ENCODE peak calls at places on chromosomes 16 and 17, in five cellular contexts. One of them, this sample, is unnamed.

GRCh38 chr17:41655611-41656111 is 31.3 kb upstream of the KRT17 start:
- ATAC-seq in stimulated activated naive B cell treated with anti-CD40 and anti-IgM and Interleukin-4, amounts not matched to agents 10 μg/mL and 1 μg/mL and 100 μg/mL, for 72 hours: no peak
- ATAC-seq in right cardiac atrium: peak; percentile 15
- ATAC-seq in stimulated activated naive CD8-positive, alpha-beta T cell treated with anti-CD3 and anti-CD28 coated beads, Interleukin-15, Interleukin-2, amounts not matched to agents 100 U/mL and 50 U/mL, for 24 hours: no peak
- ATAC-seq in heart left ventricle: no peak
- ATAC-seq in this sample: no peak

GRCh38 chr17:4235372-4236279 is 28.2 kb downstream of the ANKFY1 start:
- ATAC-seq in heart left ventricle: no peak
- ATAC-seq in right cardiac atrium: no peak
- ATAC-seq in stimulated activated naive B cell treated with anti-CD40 and anti-IgM and Interleukin-4, amounts not matched to agents 10 μg/mL and 1 μg/mL and 100 μg/mL, for 72 hours: no peak
- ATAC-seq in stimulated activated naive CD8-positive, alpha-beta T cell treated with anti-CD3 and anti-CD28 coated beads, Interleukin-15, Interleukin-2, amounts not matched to agents 100 U/mL and 50 U/mL, for 24 hours: no peak
- ATAC-seq in this sample: no peak

GRCh38 chr16:24634919-24635318 is 94.5 kb upstream of the TNRC6A start:
- ATAC-seq in stimulated activated naive B cell treated with anti-CD40 and anti-IgM and Interleukin-4, amounts not matched to agents 10 μg/mL and 1 μg/mL and 100 μg/mL, for 72 hours: no peak
- ATAC-seq in right cardiac atrium: no peak
- ATAC-seq in heart left ventricle: no peak
- ATAC-seq in stimulated activated naive CD8-positive, alpha-beta T cell treated with anti-CD3 and anti-CD28 coated beads, Interleukin-15, Interleukin-2, amounts not matched to agents 100 U/mL and 50 U/mL, for 24 hours: no peak
- ATAC-seq in this sample: no peak

GRCh38 chr17:41723801-41724475 is 10.5 kb downstream of the HAP1 start:
- ATAC-seq in stimulated activated naive CD8-positive, alpha-beta T cell treated with anti-CD3 and anti-CD28 coated beads, Interleukin-15, Interleukin-2, amounts not matched to agents 100 U/mL and 50 U/mL, for 24 hours: no peak
- ATAC-seq in heart left ventricle: no peak
- ATAC-seq in right cardiac atrium: no peak
- ATAC-seq in stimulated activated naive B cell treated with anti-CD40 and anti-IgM and Interleukin-4, amounts not matched to agents 10 μg/mL and 1 μg/mL and 100 μg/mL, for 72 hours: no peak
- ATAC-seq in this sample: no peak

GRCh38 chr17:21162394-21162775 is 35.6 kb downstream of the DHRS7B start:
- ATAC-seq in heart left ventricle: no peak
- ATAC-seq in right cardiac atrium: no peak
- ATAC-seq in stimulated activated naive CD8-positive, alpha-beta T cell treated with anti-CD3 and anti-CD28 coated beads, Interleukin-15, Interleukin-2, amounts not matched to agents 100 U/mL and 50 U/mL, for 24 hours: no peak
- ATAC-seq in stimulated activated naive B cell treated with anti-CD40 and anti-IgM and Interleukin-4, amounts not matched to agents 10 μg/mL and 1 μg/mL and 100 μg/mL, for 72 hours: no peak
- ATAC-seq in this sample: no peak

GRCh38 chr17:37239690-37240344 is 136.0 kb upstream of the C17orf78 start:
- ATAC-seq in stimulated activated naive B cell treated with anti-CD40 and anti-IgM and Interleukin-4, amounts not matched to agents 10 μg/mL and 1 μg/mL and 100 μg/mL, for 72 hours: no peak
- ATAC-seq in right cardiac atrium: peak; percentile 64
- ATAC-seq in stimulated activated naive CD8-positive, alpha-beta T cell treated with anti-CD3 and anti-CD28 coated beads, Interleukin-15, Interleukin-2, amounts not matched to agents 100 U/mL and 50 U/mL, for 24 hours: no peak
- ATAC-seq in heart left ventricle: no peak
- ATAC-seq in this sample: no peak

GRCh38 chr16:66502020-66502913 is 47.7 kb downstream of the TK2 start:
- ATAC-seq in right cardiac atrium: peak; percentile 89
- ATAC-seq in stimulated activated naive B cell treated with anti-CD40 and anti-IgM and Interleukin-4, amounts not matched to agents 10 μg/mL and 1 μg/mL and 100 μg/mL, for 72 hours: no peak
- ATAC-seq in heart left ventricle: peak; percentile 65
- ATAC-seq in stimulated activated naive CD8-positive, alpha-beta T cell treated with anti-CD3 and anti-CD28 coated beads, Interleukin-15, Interleukin-2, amounts not matched to agents 100 U/mL and 50 U/mL, for 24 hours: no peak
- ATAC-seq in this sample: no peak

GRCh38 chr17:76014925-76015261 is 12.2 kb downstream of the EVPL start:
- ATAC-seq in stimulated activated naive B cell treated with anti-CD40 and anti-IgM and Interleukin-4, amounts not matched to agents 10 μg/mL and 1 μg/mL and 100 μg/mL, for 72 hours: no peak
- ATAC-seq in right cardiac atrium: no peak
- ATAC-seq in stimulated activated naive CD8-positive, alpha-beta T cell treated with anti-CD3 and anti-CD28 coated beads, Interleukin-15, Interleukin-2, amounts not matched to agents 100 U/mL and 50 U/mL, for 24 hours: no peak
- ATAC-seq in heart left ventricle: no peak
- ATAC-seq in this sample: no peak

GRCh38 chr16:10964039-10964890 is 19.9 kb downstream of the CLEC16A start:
- ATAC-seq in right cardiac atrium: peak; percentile 86
- ATAC-seq in heart left ventricle: peak; percentile 78
- ATAC-seq in stimulated activated naive CD8-positive, alpha-beta T cell treated with anti-CD3 and anti-CD28 coated beads, Interleukin-15, Interleukin-2, amounts not matched to agents 100 U/mL and 50 U/mL, for 24 hours: peak; percentile 42
- ATAC-seq in stimulated activated naive B cell treated with anti-CD40 and anti-IgM and Interleukin-4, amounts not matched to agents 10 μg/mL and 1 μg/mL and 100 μg/mL, for 72 hours: peak; percentile 48
- ATAC-seq in this sample: peak; percentile 68

GRCh38 chr16:11126389-11127072 is 129.5 kb downstream of the SOCS1 start:
- ATAC-seq in stimulated activated naive B cell treated with anti-CD40 and anti-IgM and Interleukin-4, amounts not matched to agents 10 μg/mL and 1 μg/mL and 100 μg/mL, for 72 hours: no peak
- ATAC-seq in right cardiac atrium: no peak
- ATAC-seq in stimulated activated naive CD8-positive, alpha-beta T cell treated with anti-CD3 and anti-CD28 coated beads, Interleukin-15, Interleukin-2, amounts not matched to agents 100 U/mL and 50 U/mL, for 24 hours: no peak
- ATAC-seq in heart left ventricle: no peak
- ATAC-seq in this sample: no peak

GRCh38 chr16:16868727-16869126 is 489.8 kb downstream of the NPIPA7 start:
- ATAC-seq in heart left ventricle: no peak
- ATAC-seq in stimulated activated naive B cell treated with anti-CD40 and anti-IgM and Interleukin-4, amounts not matched to agents 10 μg/mL and 1 μg/mL and 100 μg/mL, for 72 hours: no peak
- ATAC-seq in stimulated activated naive CD8-positive, alpha-beta T cell treated with anti-CD3 and anti-CD28 coated beads, Interleukin-15, Interleukin-2, amounts not matched to agents 100 U/mL and 50 U/mL, for 24 hours: no peak
- ATAC-seq in right cardiac atrium: no peak
- ATAC-seq in this sample: no peak